ENCODE peak calls at places on chromosomes 6 and 20, in five cellular contexts. One of them, this sample, is unnamed.

GRCh38 chr6:15183979-15184378 is 61.9 kb upstream of the JARID2 start:
- DNase-seq in fibroblast of pulmonary artery: no peak
- DNase-seq in psoas muscle: no peak
- DNase-seq in Panc1: no peak
- DNase-seq in pancreas: no peak
- DNase-seq in this sample: peak; percentile 24

GRCh38 chr6:17892097-17892686 is 95.2 kb downstream of the KIF13A start:
- DNase-seq in fibroblast of pulmonary artery: no peak
- DNase-seq in psoas muscle: no peak
- DNase-seq in Panc1: no peak
- DNase-seq in pancreas: no peak
- DNase-seq in this sample: no peak

GRCh38 chr6:151071295-151071694 is 168.5 kb upstream of the AKAP12 start:
- DNase-seq in fibroblast of pulmonary artery: peak; percentile 88
- DNase-seq in psoas muscle: no peak
- DNase-seq in Panc1: no peak
- DNase-seq in pancreas: no peak
- DNase-seq in this sample: no peak

GRCh38 chr6:3849681-3850450 is 693 bp downstream of the FAM50B start:
- DNase-seq in fibroblast of pulmonary artery: peak; percentile 20
- DNase-seq in psoas muscle: peak; percentile 71
- DNase-seq in Panc1: no peak
- DNase-seq in pancreas: peak; percentile 49
- DNase-seq in this sample: no peak

GRCh38 chr6:27053738-27054137 is 193.8 kb upstream of the PRSS16 start:
- DNase-seq in fibroblast of pulmonary artery: no peak
- DNase-seq in psoas muscle: no peak
- DNase-seq in Panc1: no peak
- DNase-seq in pancreas: no peak
- DNase-seq in this sample: no peak

GRCh38 chr20:40414843-40415615 is 274.0 kb downstream of the MAFB start:
- DNase-seq in fibroblast of pulmonary artery: no peak
- DNase-seq in psoas muscle: no peak
- DNase-seq in Panc1: no peak
- DNase-seq in pancreas: no peak
- DNase-seq in this sample: no peak

GRCh38 chr20:62303327-62304226 is 780 bp downstream of the ADRM1 start:
- DNase-seq in fibroblast of pulmonary artery: no peak
- DNase-seq in psoas muscle: no peak
- DNase-seq in Panc1: no peak
- DNase-seq in pancreas: no peak
- DNase-seq in this sample: peak; percentile 41

GRCh38 chr6:41098366-41098765 is 25.6 kb downstream of the NFYA start:
- DNase-seq in fibroblast of pulmonary artery: peak; percentile 37
- DNase-seq in psoas muscle: no peak
- DNase-seq in Panc1: no peak
- DNase-seq in pancreas: no peak
- DNase-seq in this sample: no peak

GRCh38 chr6:74277749-74278148 is 581.7 kb downstream of the CD109 start:
- DNase-seq in fibroblast of pulmonary artery: peak; percentile 51
- DNase-seq in psoas muscle: no peak
- DNase-seq in Panc1: no peak
- DNase-seq in pancreas: no peak
- DNase-seq in this sample: no peak

GRCh38 chr6:90328004-90328403 is 31.4 kb upstream of the BACH2 start:
- DNase-seq in fibroblast of pulmonary artery: no peak
- DNase-seq in psoas muscle: no peak
- DNase-seq in Panc1: peak; percentile 13
- DNase-seq in pancreas: no peak
- DNase-seq in this sample: no peak

GRCh38 chr6:108134213-108134973 is 31.4 kb upstream of the NR2E1 start:
- DNase-seq in fibroblast of pulmonary artery: no peak
- DNase-seq in psoas muscle: no peak
- DNase-seq in Panc1: no peak
- DNase-seq in pancreas: no peak
- DNase-seq in this sample: no peak

GRCh38 chr6:132142768-132143167 is 191.6 kb upstream of the CCN2 start:
- DNase-seq in fibroblast of pulmonary artery: peak; percentile 24
- DNase-seq in psoas muscle: no peak
- DNase-seq in Panc1: no peak
- DNase-seq in pancreas: no peak
- DNase-seq in this sample: no peak

GRCh38 chr6:148770408-148771211 is 23.8 kb downstream of the UST start:
- DNase-seq in fibroblast of pulmonary artery: no peak
- DNase-seq in psoas muscle: no peak
- DNase-seq in Panc1: no peak
- DNase-seq in pancreas: no peak
- DNase-seq in this sample: no peak

GRCh38 chr6:166836785-166837718 is 119.3 kb downstream of the RNASET2 start:
- DNase-seq in fibroblast of pulmonary artery: no peak
- DNase-seq in psoas muscle: no peak
- DNase-seq in Panc1: no peak
- DNase-seq in pancreas: no peak
- DNase-seq in this sample: no peak

GRCh38 chr6:30790734-30791383 is 46.5 kb upstream of the IER3 start:
- DNase-seq in fibroblast of pulmonary artery: no peak
- DNase-seq in psoas muscle: no peak
- DNase-seq in Panc1: no peak
- DNase-seq in pancreas: no peak
- DNase-seq in this sample: no peak

GRCh38 chr6:26258199-26258977 is 106.6 kb upstream of the BTN3A2 start:
- DNase-seq in fibroblast of pulmonary artery: no peak
- DNase-seq in psoas muscle: no peak
- DNase-seq in Panc1: no peak
- DNase-seq in pancreas: no peak
- DNase-seq in this sample: no peak

GRCh38 chr20:62546606-62547005 is 70.8 kb upstream of the GATA5 start:
- DNase-seq in fibroblast of pulmonary artery: no peak
- DNase-seq in psoas muscle: no peak
- DNase-seq in Panc1: no peak
- DNase-seq in pancreas: no peak
- DNase-seq in this sample: no peak

GRCh38 chr6:35087361-35088280 is 53.5 kb downstream of the TCP11 start:
- DNase-seq in fibroblast of pulmonary artery: no peak
- DNase-seq in psoas muscle: no peak
- DNase-seq in Panc1: no peak
- DNase-seq in pancreas: no peak
- DNase-seq in this sample: no peak

GRCh38 chr20:56859751-56860366 is 230.8 kb downstream of the TFAP2C start:
- DNase-seq in fibroblast of pulmonary artery: peak; percentile 14
- DNase-seq in psoas muscle: no peak
- DNase-seq in Panc1: no peak
- DNase-seq in pancreas: no peak
- DNase-seq in this sample: no peak

GRCh38 chr20:4817230-4817671 is 95.5 kb downstream of the PRND start:
- DNase-seq in fibroblast of pulmonary artery: no peak
- DNase-seq in psoas muscle: no peak
- DNase-seq in Panc1: no peak
- DNase-seq in pancreas: no peak
- DNase-seq in this sample: no peak

GRCh38 chr20:17431621-17432364 is 99.4 kb downstream of the BFSP1 start:
- DNase-seq in fibroblast of pulmonary artery: peak; percentile 61
- DNase-seq in psoas muscle: peak; percentile 69
- DNase-seq in Panc1: peak; percentile 24
- DNase-seq in pancreas: peak; percentile 54
- DNase-seq in this sample: no peak

GRCh38 chr20:14445310-14445709 is 107.9 kb upstream of the FLRT3 start:
- DNase-seq in fibroblast of pulmonary artery: peak; percentile 39
- DNase-seq in psoas muscle: no peak
- DNase-seq in Panc1: no peak
- DNase-seq in pancreas: no peak
- DNase-seq in this sample: no peak

GRCh38 chr6:111819458-111819857 is 53.8 kb downstream of the FYN start:
- DNase-seq in fibroblast of pulmonary artery: no peak
- DNase-seq in psoas muscle: no peak
- DNase-seq in Panc1: no peak
- DNase-seq in pancreas: no peak
- DNase-seq in this sample: no peak

GRCh38 chr20:53157443-53158408 is 185.6 kb downstream of the TSHZ2 start:
- DNase-seq in fibroblast of pulmonary artery: peak; percentile 58
- DNase-seq in psoas muscle: peak; percentile 57
- DNase-seq in Panc1: peak; percentile 13
- DNase-seq in pancreas: peak; percentile 67
- DNase-seq in this sample: peak; percentile 59

GRCh38 chr20:33475381-33476160 is 14.3 kb upstream of the CBFA2T2 start:
- DNase-seq in fibroblast of pulmonary artery: no peak
- DNase-seq in psoas muscle: no peak
- DNase-seq in Panc1: no peak
- DNase-seq in pancreas: no peak
- DNase-seq in this sample: no peak

GRCh38 chr6:40295251-40295949 is 291.8 kb downstream of the LRFN2 start:
- DNase-seq in fibroblast of pulmonary artery: no peak
- DNase-seq in psoas muscle: no peak
- DNase-seq in Panc1: no peak
- DNase-seq in pancreas: no peak
- DNase-seq in this sample: no peak

GRCh38 chr20:47167846-47168245 is 188.7 kb downstream of the ZMYND8 start:
- DNase-seq in fibroblast of pulmonary artery: no peak
- DNase-seq in psoas muscle: no peak
- DNase-seq in Panc1: no peak
- DNase-seq in pancreas: no peak
- DNase-seq in this sample: no peak

GRCh38 chr20:47160992-47161391 is 195.5 kb downstream of the ZMYND8 start:
- DNase-seq in fibroblast of pulmonary artery: no peak
- DNase-seq in psoas muscle: no peak
- DNase-seq in Panc1: no peak
- DNase-seq in pancreas: no peak
- DNase-seq in this sample: no peak

GRCh38 chr20:47165376-47165865 is 191.1 kb downstream of the ZMYND8 start:
- DNase-seq in fibroblast of pulmonary artery: no peak
- DNase-seq in psoas muscle: no peak
- DNase-seq in Panc1: no peak
- DNase-seq in pancreas: no peak
- DNase-seq in this sample: no peak

GRCh38 chr20:47161411-47161810 is 195.1 kb downstream of the ZMYND8 start:
- DNase-seq in fibroblast of pulmonary artery: no peak
- DNase-seq in psoas muscle: no peak
- DNase-seq in Panc1: no peak
- DNase-seq in pancreas: no peak
- DNase-seq in this sample: no peak

GRCh38 chr20:47164076-47164634 is 192.3 kb downstream of the ZMYND8 start:
- DNase-seq in fibroblast of pulmonary artery: no peak
- DNase-seq in psoas muscle: no peak
- DNase-seq in Panc1: no peak
- DNase-seq in pancreas: no peak
- DNase-seq in this sample: no peak
- H3K4me3 ChIP-seq in fibroblast of pulmonary artery: no peak overlapping the region
- H3K4me3 ChIP-seq in psoas muscle: no peak overlapping the region
- H3K4me3 ChIP-seq in Panc1: no peak overlapping the region
- H3K4me3 ChIP-seq in pancreas: no peak overlapping the region
- H3K4me3 ChIP-seq in this sample: no peak overlapping the region

DNA sequence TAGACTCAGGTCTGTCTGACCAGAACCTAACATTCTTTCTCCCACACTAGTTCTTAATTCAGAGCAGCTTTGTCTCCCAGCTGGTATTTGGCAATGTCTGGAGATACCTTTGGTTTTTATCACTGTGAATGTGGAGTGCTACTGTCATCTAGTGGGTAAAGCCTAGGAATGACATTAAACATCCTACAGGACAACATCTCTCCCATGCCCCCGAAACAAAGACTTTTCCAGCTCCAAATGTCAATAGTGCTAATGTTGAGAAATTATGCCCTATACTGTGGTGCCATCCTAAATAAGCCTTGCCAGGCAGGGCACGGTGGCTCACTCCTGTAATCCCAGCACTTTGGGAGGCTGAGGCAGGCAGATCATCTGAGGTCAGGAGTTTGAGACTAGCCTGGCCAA is 4.2 kb upstream of the TTPAL start:
- DNase-seq in fibroblast of pulmonary artery: peak; percentile 71
- DNase-seq in psoas muscle: no peak
- DNase-seq in Panc1: no peak
- DNase-seq in pancreas: no peak
- DNase-seq in this sample: no peak
- H3K4me3 ChIP-seq in fibroblast of pulmonary artery: no peak overlapping the region
- H3K4me3 ChIP-seq in psoas muscle: no peak overlapping the region
- H3K4me3 ChIP-seq in Panc1: no peak overlapping the region
- H3K4me3 ChIP-seq in pancreas: no peak overlapping the region
- H3K4me3 ChIP-seq in this sample: no peak overlapping the region

DNA sequence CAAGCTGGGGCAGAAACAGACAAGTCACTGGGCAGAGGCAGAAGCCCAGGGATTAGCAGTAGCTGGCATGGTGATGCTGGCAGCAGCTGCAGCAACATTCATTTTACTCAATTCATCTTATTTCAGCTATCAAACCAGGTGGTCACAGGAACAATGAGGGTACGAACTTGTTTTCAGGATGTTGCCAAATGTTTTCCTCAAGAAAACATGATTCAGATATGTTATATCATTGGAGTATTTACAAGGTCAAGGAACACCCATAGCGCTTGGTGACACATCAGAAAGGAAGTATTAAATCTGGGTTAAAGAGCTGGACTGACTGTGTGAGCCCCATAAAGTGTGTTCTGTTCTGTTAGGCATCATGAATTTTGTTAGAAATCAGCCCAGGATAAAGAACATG is 456.9 kb upstream of the ID4 start:
- DNase-seq in fibroblast of pulmonary artery: peak; percentile 67
- DNase-seq in psoas muscle: no peak
- DNase-seq in Panc1: no peak
- DNase-seq in pancreas: no peak
- DNase-seq in this sample: no peak
- H3K4me3 ChIP-seq in fibroblast of pulmonary artery: no peak overlapping the region
- H3K4me3 ChIP-seq in psoas muscle: no peak overlapping the region
- H3K4me3 ChIP-seq in Panc1: no peak overlapping the region
- H3K4me3 ChIP-seq in pancreas: no peak overlapping the region
- H3K4me3 ChIP-seq in this sample: no peak overlapping the region

GRCh38 chr6:163992701-163993100 is 578.2 kb downstream of the QKI start:
- DNase-seq in fibroblast of pulmonary artery: no peak
- DNase-seq in psoas muscle: no peak
- DNase-seq in Panc1: no peak
- DNase-seq in pancreas: no peak
- DNase-seq in this sample: no peak

GRCh38 chr6:163998496-163998895 is 584.0 kb downstream of the QKI start:
- DNase-seq in fibroblast of pulmonary artery: peak; percentile 20
- DNase-seq in psoas muscle: no peak
- DNase-seq in Panc1: no peak
- DNase-seq in pancreas: no peak
- DNase-seq in this sample: no peak

GRCh38 chr6:163996491-163996890 is 582.0 kb downstream of the QKI start:
- DNase-seq in fibroblast of pulmonary artery: no peak
- DNase-seq in psoas muscle: no peak
- DNase-seq in Panc1: no peak
- DNase-seq in pancreas: no peak
- DNase-seq in this sample: no peak

GRCh38 chr6:163991326-163991725 is 576.8 kb downstream of the QKI start:
- DNase-seq in fibroblast of pulmonary artery: no peak
- DNase-seq in psoas muscle: no peak
- DNase-seq in Panc1: no peak
- DNase-seq in pancreas: no peak
- DNase-seq in this sample: no peak

DNA sequence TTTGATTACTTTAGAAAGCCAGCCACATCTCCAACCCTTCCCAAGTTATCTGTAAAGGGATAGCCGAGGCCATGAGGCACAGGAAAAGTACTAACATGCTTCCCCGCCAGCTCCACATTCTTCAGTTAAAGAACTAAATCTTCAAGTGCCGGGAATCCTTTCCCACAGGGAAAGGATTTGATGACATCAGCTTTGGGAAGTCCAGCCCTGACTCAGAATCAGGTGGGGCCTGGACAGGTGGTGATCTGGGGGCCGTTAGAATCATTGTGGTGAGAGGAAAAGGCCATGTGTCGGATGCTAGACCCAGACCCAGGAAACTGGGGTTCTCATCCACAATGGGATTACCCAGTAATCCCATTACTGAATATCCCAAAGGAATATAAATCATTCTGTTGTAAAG is 580.0 kb downstream of the QKI start:
- DNase-seq in fibroblast of pulmonary artery: no peak
- DNase-seq in psoas muscle: no peak
- DNase-seq in Panc1: no peak
- DNase-seq in pancreas: no peak
- DNase-seq in this sample: no peak
- H3K4me3 ChIP-seq in fibroblast of pulmonary artery: no peak overlapping the region
- H3K4me3 ChIP-seq in psoas muscle: no peak overlapping the region
- H3K4me3 ChIP-seq in Panc1: no peak overlapping the region
- H3K4me3 ChIP-seq in pancreas: no peak overlapping the region
- H3K4me3 ChIP-seq in this sample: no peak overlapping the region

This sample was measured in GM06990.